ENCODE peak calls at places on chromosomes 5 and 9, in seven cellular contexts. I is stomach, Y is cardiac fibroblast, Q is uterus, S is fibroblast of villous mesenchyme, X is lower lobe of right lung, B is spleen. K is an unnamed sample.

GRCh38 chr9:79692857-79693571 is 121.2 kb downstream of the TLE4 start:
- DNase-seq in B (no peak), S (no peak), Q (no peak), X (no peak), I (no peak), Y (no peak), K (no peak)

GRCh38 chr5:133538718-133539117 is 73.6 kb downstream of the FSTL4 start:
- DNase-seq in I (no peak), Y (no peak), S (no peak), Q (no peak), B (no peak), X (no peak), K (no peak)

GRCh38 chr9:19510907-19511306 is 102.1 kb downstream of the ACER2 start:
- DNase-seq in B (no peak), Y (no peak), S (no peak), Q (no peak), I (no peak), X (no peak), K (no peak)

GRCh38 chr9:121405899-121406298 is 35.8 kb upstream of the STOM start:
- DNase-seq in B (no peak), S (no peak), I (no peak), X (no peak), Y (no peak), Q (no peak), K (no peak)

GRCh38 chr5:120092649-120093048 is 371.5 kb upstream of the PRR16 start:
- DNase-seq in S (no peak), X (no peak), Q (no peak), B (no peak), Y (no peak), I (no peak), K (no peak)

GRCh38 chr5:181223729-181224389 is 778 bp downstream of the TRIM41 start:
- DNase-seq in S (peak; percentile 57), B (no peak), Q (no peak), I (peak; percentile 34), Y (peak; percentile 41), X (peak; percentile 83), K (no peak)

GRCh38 chr5:132263548-132264261 is 6.2 kb downstream of the PDLIM4 start:
- DNase-seq in S (peak; percentile 75), Q (peak; percentile 85), B (peak; percentile 63), Y (peak; percentile 92), X (no peak), I (no peak), K (peak; percentile 99)

GRCh38 chr5:72402959-72403628 is 82.9 kb downstream of the PTCD2 start:
- DNase-seq in Q (no peak), B (no peak), X (no peak), S (no peak), Y (peak; percentile 48), I (peak; percentile 40), K (peak; percentile 41)

GRCh38 chr5:128196791-128197190 is 113.2 kb downstream of the SLC12A2 start:
- DNase-seq in X (no peak), I (no peak), S (peak; percentile 77), B (no peak), Y (peak; percentile 40), Q (no peak), K (peak; percentile 80)

GRCh38 chr9:5448016-5448415 is 2.3 kb upstream of the CD274 start:
- DNase-seq in Q (no peak), X (no peak), B (no peak), S (no peak), Y (no peak), I (no peak), K (no peak)

GRCh38 chr9:130010151-130010988 is 32.6 kb downstream of the FNBP1 start:
- DNase-seq in I (no peak), Q (no peak), B (no peak), Y (no peak), S (no peak), X (no peak), K (no peak)

GRCh38 chr9:10228082-10228481 is 384.7 kb downstream of the PTPRD start:
- DNase-seq in S (no peak), Q (no peak), Y (no peak), B (no peak), I (no peak), X (no peak), K (no peak)

GRCh38 chr9:91424403-91425176 is 958 bp upstream of the NFIL3 start:
- DNase-seq in Y (peak; percentile 84), I (peak; percentile 80), Q (peak; percentile 92), B (peak; percentile 95), S (peak; percentile 95), X (peak; percentile 92), K (peak; percentile 91)

GRCh38 chr9:91423785-91424402 is at the start of gene NFIL3:
- DNase-seq in S (peak; percentile 82), X (peak; percentile 91), I (peak; percentile 87), Y (peak; percentile 71), Q (peak; percentile 84), B (peak; percentile 96), K (peak; percentile 65)

GRCh38 chr9:91421022-91421765 is 2.4 kb downstream of the NFIL3 start:
- DNase-seq in B (peak; percentile 86), S (peak; percentile 73), I (no peak), Y (peak; percentile 30), X (peak; percentile 52), Q (peak; percentile 38), K (peak; percentile 39)

GRCh38 chr9:91421987-91422765 is 1.5 kb downstream of the NFIL3 start:
- DNase-seq in S (peak; percentile 63), Q (no peak), I (no peak), X (no peak), B (no peak), Y (peak; percentile 54), K (no peak)

DNA sequence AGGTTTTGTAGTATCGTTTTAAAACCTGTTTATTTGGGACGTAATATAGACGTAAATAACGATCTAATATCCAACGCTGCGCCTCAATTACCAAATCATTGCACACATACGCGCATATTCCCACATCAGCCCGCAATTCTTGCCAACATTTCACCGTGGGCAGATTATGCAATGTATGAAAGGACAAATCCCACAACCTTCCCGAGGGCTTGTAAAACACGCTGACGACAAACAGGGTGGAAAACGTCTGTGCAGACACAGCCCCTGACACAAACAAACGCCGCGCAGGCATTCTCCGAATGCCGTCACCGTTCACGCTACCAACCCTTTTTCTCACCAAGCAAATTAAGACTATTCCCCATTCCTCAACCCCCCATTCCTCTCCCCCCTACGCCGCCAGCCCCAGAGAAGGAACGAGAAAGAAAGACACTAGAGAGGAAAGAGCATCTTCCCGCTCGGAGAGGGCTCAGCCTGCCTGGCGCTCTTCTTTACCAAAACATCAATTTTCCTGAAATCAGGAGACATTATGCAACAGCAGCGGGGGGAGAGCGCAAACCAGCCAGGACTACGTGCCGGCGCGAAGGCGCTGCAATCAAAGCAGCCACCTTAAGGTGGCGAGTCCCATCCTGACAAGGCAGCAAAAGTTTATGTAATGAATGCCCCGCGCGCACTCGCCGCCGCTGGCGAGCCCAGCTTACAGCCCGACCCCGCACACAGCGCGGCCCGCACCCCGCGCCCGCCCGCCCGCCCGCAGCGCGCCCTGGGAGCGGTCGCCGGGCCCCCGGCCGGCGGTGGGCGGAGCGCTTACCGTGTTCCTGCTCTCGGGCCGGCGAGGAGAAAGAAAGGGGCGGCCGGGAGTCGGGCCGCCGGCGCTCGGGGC is 560 bp downstream of the NFIL3 start:
- DNase-seq in I (peak; percentile 63), Y (peak; percentile 84), Q (peak; percentile 75), X (peak; percentile 74), B (peak; percentile 90), S (peak; percentile 98), K (peak; percentile 90)
- TF ChIP-seq CTCF in I (no peak), Y (peak; percentile 40), Q (no peak), X (peak; percentile 14), B (peak; percentile 5), S (no peak), K (peak; percentile 14)

GRCh38 chr5:80569086-80569960 is 757 bp downstream of the ANKRD34B start:
- DNase-seq in X (no peak), B (peak; percentile 77), Y (no peak), Q (no peak), I (no peak), S (no peak), K (no peak)
- H3K4me3 ChIP-seq in X (peak overlapping the region; percentile 48), B (peak overlapping the region; percentile 44), Y (peak overlapping the region; percentile 39), Q (no peak overlapping the region), I (peak overlapping the region; percentile 29), S (peak overlapping the region; percentile 43), K (no peak overlapping the region)

DNA sequence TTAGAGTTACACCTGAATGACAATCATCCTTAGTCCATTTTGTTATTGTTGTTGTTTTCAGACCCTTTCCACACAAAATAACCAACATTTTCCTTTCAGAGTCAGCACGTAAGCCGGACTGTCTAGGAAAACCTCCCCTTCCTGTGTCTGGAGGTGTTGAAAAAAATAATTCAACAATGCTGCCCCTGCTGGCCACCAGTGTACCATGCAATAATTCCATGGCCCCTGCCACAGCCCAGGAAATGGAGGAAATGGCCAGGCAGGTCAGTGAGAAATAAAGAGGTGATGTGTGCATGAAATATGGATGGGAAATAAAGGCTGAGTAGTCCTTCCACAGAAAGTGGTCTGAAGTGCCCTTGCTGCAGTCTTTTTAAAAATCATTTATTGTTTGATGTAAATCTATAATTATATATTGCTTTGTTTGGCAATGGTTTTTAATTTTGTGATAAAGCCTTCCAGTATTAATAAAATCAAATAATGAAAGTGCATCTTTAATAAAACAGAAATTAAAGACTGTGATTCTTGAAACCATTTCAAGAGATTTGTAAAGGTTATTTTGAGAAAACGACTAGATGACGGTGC is 152.8 kb upstream of the PAPPA start:
- DNase-seq in B (no peak), Q (no peak), X (no peak), I (peak; percentile 26), S (no peak), Y (peak; percentile 50), K (no peak)
- TF ChIP-seq CTCF in B (no peak), Q (no peak), X (peak; percentile 45), I (no peak), S (peak; percentile 25), Y (peak; percentile 43), K (peak; percentile 50)

DNA sequence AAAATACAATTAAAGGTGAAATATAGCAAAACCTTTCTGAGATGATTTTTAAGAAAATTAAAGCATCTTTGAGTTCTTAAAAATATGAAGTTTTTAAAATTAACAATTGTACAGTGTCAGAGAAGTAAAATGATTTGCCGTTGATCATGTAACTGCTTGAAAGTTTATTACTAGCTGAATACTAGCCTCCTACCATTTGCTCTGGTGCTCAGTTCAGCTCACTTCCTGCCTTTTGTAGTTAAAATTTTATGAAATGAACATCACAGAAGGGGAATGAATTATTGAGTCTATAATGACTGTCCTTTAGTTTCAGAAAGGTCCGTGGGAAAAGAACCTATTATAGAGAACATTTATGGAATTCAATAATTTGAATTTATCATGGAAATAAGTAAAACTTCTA is 9.7 kb downstream of the YTHDC2 start:
- DNase-seq in Y (no peak), X (no peak), S (no peak), Q (no peak), I (no peak), B (no peak), K (no peak)
- H3K4me3 ChIP-seq in Y (no peak overlapping the region), X (no peak overlapping the region), S (no peak overlapping the region), Q (no peak overlapping the region), I (no peak overlapping the region), B (no peak overlapping the region), K (no peak overlapping the region)

K was measured in fibroblast of mammary gland.